ENCODE peak calls at places on chromosomes 4 and X, in nine cellular contexts. Z is neural progenitor cell, B is thoracic aorta, J is BE2C, W is LoVo, L is NCI-H748 treated with DMSO at 0.1 percent for 48 hours, T is astrocyte, D is HEK293T, S is endothelial cell. U is an unnamed sample.

GRCh38 chr4:153152453-153153338 is 51.5 kb upstream of the TRIM2 start:
- DNase-seq in Z (peak), B (no peak), J (peak), W (peak), L (peak), T (peak), D (peak), S (peak), U (no peak)

GRCh38 chr4:119011607-119011988 is 122.9 kb downstream of the SYNPO2 start:
- DNase-seq in Z (no peak), B (no peak), J (no peak), W (no peak), L (no peak), T (no peak), D (no peak), S (no peak), U (no peak)

GRCh38 chr4:83212041-83212851 is 72.4 kb downstream of the COQ2 start:
- DNase-seq in Z (no peak), B (no peak), J (no peak), W (peak), L (no peak), T (no peak), D (no peak), S (no peak), U (peak)

GRCh38 chr4:7867701-7868429 is 71.8 kb downstream of the AFAP1 start:
- DNase-seq in Z (no peak), B (no peak), J (no peak), W (no peak), L (no peak), T (peak), D (no peak), S (no peak), U (no peak)

GRCh38 chr4:163550869-163551267 is 56.4 kb downstream of the TMA16 start:
- DNase-seq in Z (no peak), B (no peak), J (no peak), W (no peak), L (no peak), T (no peak), D (no peak), S (no peak), U (no peak)

GRCh38 chr4:124396333-124396732 is 316.2 kb downstream of the ANKRD50 start:
- DNase-seq in Z (no peak), B (no peak), J (no peak), W (no peak), L (no peak), T (no peak), D (no peak), S (no peak), U (no peak)

GRCh38 chr4:38099020-38099600 is 138.9 kb downstream of the PTTG2 start:
- DNase-seq in Z (no peak), B (no peak), J (no peak), W (no peak), L (no peak), T (no peak), D (no peak), S (no peak), U (no peak)

GRCh38 chr4:140955528-140956094 is 177.7 kb downstream of the RNF150 start:
- DNase-seq in Z (no peak), B (no peak), J (no peak), W (no peak), L (no peak), T (no peak), D (no peak), S (no peak), U (no peak)

GRCh38 chrX:69152398-69152797 is 12.9 kb downstream of the PJA1 start:
- DNase-seq in Z (no peak), B (no peak), J (no peak), W (peak), L (peak), T (no peak), D (no peak), S (no peak), U (no peak)

GRCh38 chr4:41882622-41883347 is 52.4 kb upstream of the TMEM33 start:
- DNase-seq in Z (peak), B (no peak), J (peak), W (peak), L (peak), T (no peak), D (peak), S (peak), U (peak)

GRCh38 chrX:44731160-44731559 is 112.7 kb upstream of the DUSP21 start:
- DNase-seq in Z (no peak), B (no peak), J (no peak), W (no peak), L (no peak), T (no peak), D (no peak), S (no peak), U (no peak)

GRCh38 chr4:146222313-146222712 is 8.0 kb downstream of the REELD1 start:
- DNase-seq in Z (no peak), B (no peak), J (no peak), W (peak), L (no peak), T (peak), D (no peak), S (no peak), U (no peak)

GRCh38 chr4:125254111-125254510 is 60.6 kb upstream of the FAT4 start:
- DNase-seq in Z (no peak), B (no peak), J (no peak), W (no peak), L (no peak), T (peak), D (no peak), S (no peak), U (no peak)

GRCh38 chrX:69150294-69150960 is 14.8 kb downstream of the PJA1 start:
- DNase-seq in Z (no peak), B (no peak), J (no peak), W (peak), L (no peak), T (no peak), D (no peak), S (no peak), U (no peak)

GRCh38 chrX:7146026-7146702 is 1.3 kb upstream of the STS start:
- DNase-seq in Z (no peak), B (no peak), J (no peak), W (no peak), L (no peak), T (no peak), D (no peak), S (no peak), U (no peak)

GRCh38 chr4:2353222-2354107 is 65.0 kb downstream of the ZFYVE28 start:
- DNase-seq in Z (no peak), B (no peak), J (peak), W (no peak), L (no peak), T (no peak), D (no peak), S (no peak), U (no peak)

GRCh38 chr4:23903859-23904438 is 14.1 kb upstream of the PPARGC1A start:
- DNase-seq in Z (no peak), B (no peak), J (peak), W (no peak), L (no peak), T (no peak), D (no peak), S (no peak), U (no peak)

GRCh38 chr4:86014599-86014998 is 345.3 kb downstream of the MAPK10 start:
- DNase-seq in Z (no peak), B (no peak), J (no peak), W (no peak), L (no peak), T (no peak), D (no peak), S (no peak), U (peak)

GRCh38 chrX:5730561-5730960 is 498.1 kb downstream of the NLGN4X start:
- DNase-seq in Z (no peak), B (no peak), J (no peak), W (no peak), L (no peak), T (peak), D (no peak), S (no peak), U (no peak)

GRCh38 chrX:23742693-23743622 is at the start of gene ACOT9:
- DNase-seq in Z (peak), B (peak), J (peak), W (peak), L (peak), T (peak), D (peak), S (peak), U (peak)

GRCh38 chrX:9495496-9495895 is 30.6 kb downstream of the TBL1X start:
- DNase-seq in Z (no peak), B (no peak), J (no peak), W (no peak), L (no peak), T (no peak), D (no peak), S (no peak), U (no peak)

GRCh38 chrX:41092776-41093175 is 7.5 kb downstream of the USP9X start:
- DNase-seq in Z (no peak), B (no peak), J (no peak), W (no peak), L (no peak), T (no peak), D (no peak), S (no peak), U (no peak)

GRCh38 chr4:138522366-138522765 is 280.2 kb upstream of the SLC7A11 start:
- DNase-seq in Z (peak), B (no peak), J (no peak), W (peak), L (peak), T (no peak), D (peak), S (peak), U (peak)

GRCh38 chrX:11064851-11065600 is 46.1 kb upstream of the HCCS start:
- DNase-seq in Z (no peak), B (no peak), J (no peak), W (no peak), L (no peak), T (peak), D (no peak), S (no peak), U (peak)

GRCh38 chr4:72909461-72909860 is 160.1 kb downstream of the COX18 start:
- DNase-seq in Z (peak), B (no peak), J (no peak), W (no peak), L (no peak), T (no peak), D (peak), S (peak), U (peak)

U was measured in iPS-NIHi11.